ENCODE peak calls at places on chromosomes 4 and X, in six cellular contexts. Q is SK-MEL-5, E is amniotic epithelial cell, X is posterior vena cava, U is fibroblast of pulmonary artery, S is amniotic stem cell. R is an unnamed sample.

GRCh38 chr4:166014411-166014810 is 141.4 kb downstream of the TLL1 start:
- DNase-seq in Q (no peak), E (peak; percentile 8), X (no peak), U (no peak), S (no peak), R (no peak)

GRCh38 chr4:173025131-173025530 is 143.5 kb upstream of the GALNT7 start:
- DNase-seq in Q (peak; percentile 83), E (peak; percentile 69), X (no peak), U (peak; percentile 84), S (peak; percentile 46), R (peak; percentile 91)

GRCh38 chr4:169335331-169335730 is 64.6 kb upstream of the SH3RF1 start:
- DNase-seq in Q (no peak), E (peak; percentile 77), X (no peak), U (peak; percentile 65), S (no peak), R (peak; percentile 35)

GRCh38 chrX:130120321-130120731 is 10.0 kb upstream of the ELF4 start:
- DNase-seq in Q (no peak), E (no peak), X (no peak), U (no peak), S (no peak), R (no peak)

GRCh38 chr4:99324361-99324760 is 3.2 kb upstream of the ADH1B start:
- DNase-seq in Q (no peak), E (no peak), X (no peak), U (no peak), S (no peak), R (peak; percentile 19)

GRCh38 chr4:183718876-183719275 is 59.8 kb downstream of the TRAPPC11 start:
- DNase-seq in Q (no peak), E (no peak), X (no peak), U (no peak), S (no peak), R (no peak)

GRCh38 chrX:76172325-76172887 is 456 bp upstream of the PBDC1 start:
- DNase-seq in Q (no peak), E (no peak), X (no peak), U (no peak), S (peak; percentile 13), R (no peak)

GRCh38 chr4:180695851-180696250 is 1547.4 kb upstream of the TENM3 start:
- DNase-seq in Q (no peak), E (peak; percentile 86), X (no peak), U (peak; percentile 38), S (peak; percentile 61), R (peak; percentile 97)

GRCh38 chrX:65688403-65688881 is 21.0 kb downstream of the MSN start:
- DNase-seq in Q (no peak), E (peak; percentile 88), X (no peak), U (peak; percentile 50), S (no peak), R (peak; percentile 68)

GRCh38 chr4:2792711-2793577 is at the start of gene SH3BP2:
- DNase-seq in Q (peak; percentile 64), E (peak; percentile 51), X (peak; percentile 93), U (peak; percentile 67), S (no peak), R (peak; percentile 71)

GRCh38 chr4:5691491-5692132 is 16.7 kb downstream of the EVC2 start:
- DNase-seq in Q (no peak), E (no peak), X (no peak), U (no peak), S (no peak), R (no peak)

GRCh38 chr4:47143261-47143660 is 111.9 kb downstream of the GABRB1 start:
- DNase-seq in Q (no peak), E (peak; percentile 91), X (no peak), U (peak; percentile 13), S (no peak), R (no peak)

GRCh38 chr4:184046148-184046547 is 141.0 kb downstream of the STOX2 start:
- DNase-seq in Q (no peak), E (no peak), X (no peak), U (no peak), S (no peak), R (no peak)

GRCh38 chr4:150280081-150280950 is 202.1 kb downstream of the DCLK2 start:
- DNase-seq in Q (no peak), E (peak; percentile 94), X (no peak), U (peak; percentile 74), S (peak; percentile 68), R (peak; percentile 88)

GRCh38 chr4:54588404-54588803 is 69.4 kb upstream of the KIT start:
- DNase-seq in Q (no peak), E (peak; percentile 46), X (no peak), U (peak; percentile 8), S (no peak), R (peak; percentile 39)

GRCh38 chr4:70925899-70926635 is 23.9 kb downstream of the MOB1B start:
- DNase-seq in Q (no peak), E (no peak), X (no peak), U (no peak), S (no peak), R (no peak)

GRCh38 chrX:83845397-83845796 is 15.5 kb upstream of the CYLC1 start:
- DNase-seq in Q (peak; percentile 55), E (peak; percentile 10), X (no peak), U (peak; percentile 25), S (peak; percentile 23), R (peak; percentile 30)

GRCh38 chrX:70208479-70208878 is 26.0 kb upstream of the AWAT1 start:
- DNase-seq in Q (no peak), E (peak; percentile 1), X (no peak), U (peak; percentile 9), S (no peak), R (peak; percentile 11)

GRCh38 chr4:7194251-7195137 is 2.2 kb downstream of the SORCS2 start:
- DNase-seq in Q (peak; percentile 39), E (no peak), X (peak; percentile 76), U (peak; percentile 17), S (no peak), R (peak; percentile 40)